ENCODE peak calls at places on chromosomes 12 and 14, in seven cellular contexts. One of them, this sample, is unnamed.
A peak's percentile ranks its signal among the peaks of the same experiment; 100 is the strongest.

GRCh38 chr12:132456944-132457495 is 32.9 kb upstream of the FBRSL1 start:
- DNase-seq in cardiac fibroblast: no peak
- DNase-seq in NT2/D1: no peak
- DNase-seq in fibroblast of mammary gland: no peak
- DNase-seq in stimulated activated effector memory CD8-positive, alpha-beta T cell treated with anti-CD3 and anti-CD28 coated beads, Interleukin-12 subunit alpha, Interleukin-12 subunit beta, amount 100 ng/mL, for 72 hours: no peak
- DNase-seq in activated gamma-delta T cell treated with anti-CD3 and anti-CD28 coated beads, Interleukin-2, amount 50 U/mL, for 16 hours: no peak
- DNase-seq in EH: no peak
- DNase-seq in this sample: no peak

GRCh38 chr12:49034287-49034622 is 15.7 kb upstream of the PRKAG1 start:
- DNase-seq in activated gamma-delta T cell treated with anti-CD3 and anti-CD28 coated beads, Interleukin-2, amount 50 U/mL, for 16 hours: no peak
- DNase-seq in stimulated activated effector memory CD8-positive, alpha-beta T cell treated with anti-CD3 and anti-CD28 coated beads, Interleukin-12 subunit alpha, Interleukin-12 subunit beta, amount 100 ng/mL, for 72 hours: no peak
- DNase-seq in fibroblast of mammary gland: no peak
- DNase-seq in NT2/D1: no peak
- DNase-seq in cardiac fibroblast: no peak
- DNase-seq in EH: no peak
- DNase-seq in this sample: no peak

GRCh38 chr14:73829526-73830431 is 21.9 kb upstream of the PTGR2 start:
- DNase-seq in fibroblast of mammary gland: peak; percentile 90
- DNase-seq in activated gamma-delta T cell treated with anti-CD3 and anti-CD28 coated beads, Interleukin-2, amount 50 U/mL, for 16 hours: no peak
- DNase-seq in NT2/D1: no peak
- DNase-seq in EH: peak; percentile 77
- DNase-seq in stimulated activated effector memory CD8-positive, alpha-beta T cell treated with anti-CD3 and anti-CD28 coated beads, Interleukin-12 subunit alpha, Interleukin-12 subunit beta, amount 100 ng/mL, for 72 hours: peak; percentile 74
- DNase-seq in cardiac fibroblast: peak; percentile 86
- DNase-seq in this sample: no peak

GRCh38 chr12:131530041-131530332 is 180.9 kb upstream of the SFSWAP start:
- DNase-seq in NT2/D1: no peak
- DNase-seq in activated gamma-delta T cell treated with anti-CD3 and anti-CD28 coated beads, Interleukin-2, amount 50 U/mL, for 16 hours: no peak
- DNase-seq in EH: no peak
- DNase-seq in fibroblast of mammary gland: no peak
- DNase-seq in stimulated activated effector memory CD8-positive, alpha-beta T cell treated with anti-CD3 and anti-CD28 coated beads, Interleukin-12 subunit alpha, Interleukin-12 subunit beta, amount 100 ng/mL, for 72 hours: no peak
- DNase-seq in cardiac fibroblast: no peak
- DNase-seq in this sample: no peak

GRCh38 chr14:88321692-88322504 is 1.2 kb downstream of the KCNK10 start:
- DNase-seq in activated gamma-delta T cell treated with anti-CD3 and anti-CD28 coated beads, Interleukin-2, amount 50 U/mL, for 16 hours: no peak
- DNase-seq in EH: no peak
- DNase-seq in fibroblast of mammary gland: no peak
- DNase-seq in stimulated activated effector memory CD8-positive, alpha-beta T cell treated with anti-CD3 and anti-CD28 coated beads, Interleukin-12 subunit alpha, Interleukin-12 subunit beta, amount 100 ng/mL, for 72 hours: no peak
- DNase-seq in cardiac fibroblast: no peak
- DNase-seq in NT2/D1: no peak
- DNase-seq in this sample: no peak

GRCh38 chr12:54413284-54414190 is 5.5 kb downstream of the ITGA5 start:
- DNase-seq in cardiac fibroblast: no peak
- DNase-seq in fibroblast of mammary gland: no peak
- DNase-seq in EH: peak; percentile 65
- DNase-seq in stimulated activated effector memory CD8-positive, alpha-beta T cell treated with anti-CD3 and anti-CD28 coated beads, Interleukin-12 subunit alpha, Interleukin-12 subunit beta, amount 100 ng/mL, for 72 hours: peak; percentile 77
- DNase-seq in activated gamma-delta T cell treated with anti-CD3 and anti-CD28 coated beads, Interleukin-2, amount 50 U/mL, for 16 hours: peak; percentile 71
- DNase-seq in NT2/D1: no peak
- DNase-seq in this sample: peak; percentile 72

GRCh38 chr12:65171870-65172269 is 2.5 kb downstream of the LEMD3 start:
- DNase-seq in cardiac fibroblast: peak; percentile 7
- DNase-seq in activated gamma-delta T cell treated with anti-CD3 and anti-CD28 coated beads, Interleukin-2, amount 50 U/mL, for 16 hours: no peak
- DNase-seq in EH: peak; percentile 5
- DNase-seq in NT2/D1: no peak
- DNase-seq in fibroblast of mammary gland: no peak
- DNase-seq in stimulated activated effector memory CD8-positive, alpha-beta T cell treated with anti-CD3 and anti-CD28 coated beads, Interleukin-12 subunit alpha, Interleukin-12 subunit beta, amount 100 ng/mL, for 72 hours: no peak
- DNase-seq in this sample: peak; percentile 42

GRCh38 chr12:120853188-120853587 is 51.0 kb downstream of the SPPL3 start:
- DNase-seq in fibroblast of mammary gland: peak; percentile 31
- DNase-seq in EH: peak; percentile 48
- DNase-seq in NT2/D1: no peak
- DNase-seq in activated gamma-delta T cell treated with anti-CD3 and anti-CD28 coated beads, Interleukin-2, amount 50 U/mL, for 16 hours: no peak
- DNase-seq in cardiac fibroblast: peak; percentile 60
- DNase-seq in stimulated activated effector memory CD8-positive, alpha-beta T cell treated with anti-CD3 and anti-CD28 coated beads, Interleukin-12 subunit alpha, Interleukin-12 subunit beta, amount 100 ng/mL, for 72 hours: no peak
- DNase-seq in this sample: no peak

GRCh38 chr12:118183155-118183554 is 47.2 kb downstream of the PEBP1 start:
- DNase-seq in fibroblast of mammary gland: no peak
- DNase-seq in cardiac fibroblast: no peak
- DNase-seq in NT2/D1: no peak
- DNase-seq in stimulated activated effector memory CD8-positive, alpha-beta T cell treated with anti-CD3 and anti-CD28 coated beads, Interleukin-12 subunit alpha, Interleukin-12 subunit beta, amount 100 ng/mL, for 72 hours: no peak
- DNase-seq in EH: no peak
- DNase-seq in activated gamma-delta T cell treated with anti-CD3 and anti-CD28 coated beads, Interleukin-2, amount 50 U/mL, for 16 hours: no peak
- DNase-seq in this sample: no peak

GRCh38 chr12:100612557-100612956 is 39.1 kb downstream of the GAS2L3 start:
- DNase-seq in EH: no peak
- DNase-seq in fibroblast of mammary gland: no peak
- DNase-seq in cardiac fibroblast: no peak
- DNase-seq in activated gamma-delta T cell treated with anti-CD3 and anti-CD28 coated beads, Interleukin-2, amount 50 U/mL, for 16 hours: no peak
- DNase-seq in NT2/D1: no peak
- DNase-seq in stimulated activated effector memory CD8-positive, alpha-beta T cell treated with anti-CD3 and anti-CD28 coated beads, Interleukin-12 subunit alpha, Interleukin-12 subunit beta, amount 100 ng/mL, for 72 hours: no peak
- DNase-seq in this sample: no peak

GRCh38 chr12:68111995-68112394 is 47.5 kb downstream of the IFNG start:
- DNase-seq in activated gamma-delta T cell treated with anti-CD3 and anti-CD28 coated beads, Interleukin-2, amount 50 U/mL, for 16 hours: no peak
- DNase-seq in stimulated activated effector memory CD8-positive, alpha-beta T cell treated with anti-CD3 and anti-CD28 coated beads, Interleukin-12 subunit alpha, Interleukin-12 subunit beta, amount 100 ng/mL, for 72 hours: no peak
- DNase-seq in EH: no peak
- DNase-seq in fibroblast of mammary gland: no peak
- DNase-seq in NT2/D1: no peak
- DNase-seq in cardiac fibroblast: no peak
- DNase-seq in this sample: no peak

GRCh38 chr14:74913986-74914573 is 9.0 kb downstream of the RPS6KL1 start:
- DNase-seq in activated gamma-delta T cell treated with anti-CD3 and anti-CD28 coated beads, Interleukin-2, amount 50 U/mL, for 16 hours: no peak
- DNase-seq in NT2/D1: peak; percentile 32
- DNase-seq in cardiac fibroblast: peak; percentile 81
- DNase-seq in EH: peak; percentile 74
- DNase-seq in fibroblast of mammary gland: peak; percentile 82
- DNase-seq in stimulated activated effector memory CD8-positive, alpha-beta T cell treated with anti-CD3 and anti-CD28 coated beads, Interleukin-12 subunit alpha, Interleukin-12 subunit beta, amount 100 ng/mL, for 72 hours: no peak
- DNase-seq in this sample: peak; percentile 16

GRCh38 chr14:48723841-48724495 is 862.2 kb downstream of the RPS29 start:
- DNase-seq in cardiac fibroblast: no peak
- DNase-seq in NT2/D1: no peak
- DNase-seq in fibroblast of mammary gland: no peak
- DNase-seq in stimulated activated effector memory CD8-positive, alpha-beta T cell treated with anti-CD3 and anti-CD28 coated beads, Interleukin-12 subunit alpha, Interleukin-12 subunit beta, amount 100 ng/mL, for 72 hours: no peak
- DNase-seq in activated gamma-delta T cell treated with anti-CD3 and anti-CD28 coated beads, Interleukin-2, amount 50 U/mL, for 16 hours: no peak
- DNase-seq in EH: no peak
- DNase-seq in this sample: no peak

GRCh38 chr12:120282229-120282628 is 9.5 kb downstream of the RNU4-2 start:
- DNase-seq in fibroblast of mammary gland: no peak
- DNase-seq in activated gamma-delta T cell treated with anti-CD3 and anti-CD28 coated beads, Interleukin-2, amount 50 U/mL, for 16 hours: no peak
- DNase-seq in cardiac fibroblast: no peak
- DNase-seq in NT2/D1: no peak
- DNase-seq in stimulated activated effector memory CD8-positive, alpha-beta T cell treated with anti-CD3 and anti-CD28 coated beads, Interleukin-12 subunit alpha, Interleukin-12 subunit beta, amount 100 ng/mL, for 72 hours: no peak
- DNase-seq in EH: no peak
- DNase-seq in this sample: no peak

GRCh38 chr12:22562187-22563028 is 18.1 kb upstream of the C2CD5 start:
- DNase-seq in fibroblast of mammary gland: no peak
- DNase-seq in EH: no peak
- DNase-seq in NT2/D1: no peak
- DNase-seq in cardiac fibroblast: no peak
- DNase-seq in activated gamma-delta T cell treated with anti-CD3 and anti-CD28 coated beads, Interleukin-2, amount 50 U/mL, for 16 hours: no peak
- DNase-seq in stimulated activated effector memory CD8-positive, alpha-beta T cell treated with anti-CD3 and anti-CD28 coated beads, Interleukin-12 subunit alpha, Interleukin-12 subunit beta, amount 100 ng/mL, for 72 hours: no peak
- DNase-seq in this sample: no peak

This sample was measured in RPMI8226.